ENCODE peak calls at places on chromosomes 12 and 14, in five cellular contexts. S is BJ, Q is brain microvascular endothelial cell, K is heart left ventricle, E is mucosa of descending colon. B is an unnamed sample.

GRCh38 chr14:94485944-94486841 is 10.2 kb upstream of the SERPINA9 start:
- DNase-seq in K (peak; percentile 19), E (peak; percentile 57), S (no peak), Q (peak; percentile 25), B (peak; percentile 47)

GRCh38 chr12:3973939-3974644 is 100.9 kb upstream of the PARP11 start:
- DNase-seq in Q (no peak), E (no peak), S (no peak), K (no peak), B (peak; percentile 13)

GRCh38 chr12:89451876-89452275 is 72.7 kb downstream of the GALNT4 start:
- DNase-seq in K (peak; percentile 30), Q (peak; percentile 95), E (no peak), S (no peak), B (no peak)

GRCh38 chr12:76341436-76342030 is 6.7 kb downstream of the BBS10 start:
- DNase-seq in K (no peak), S (no peak), E (no peak), Q (no peak), B (no peak)

GRCh38 chr12:62846506-62846905 is 88.4 kb downstream of the PPM1H start:
- DNase-seq in K (no peak), E (no peak), Q (peak; percentile 76), S (no peak), B (no peak)

GRCh38 chr12:27013606-27014084 is 539 bp downstream of the TM7SF3 start:
- DNase-seq in S (no peak), K (no peak), E (no peak), Q (peak; percentile 36), B (no peak)

GRCh38 chr14:105591052-105591451 is 64.7 kb downstream of the TMEM121 start:
- DNase-seq in K (no peak), E (no peak), S (no peak), Q (no peak), B (no peak)

GRCh38 chr14:101288436-101289229 is 272.7 kb upstream of the DIO3 start:
- DNase-seq in K (no peak), S (no peak), Q (no peak), E (no peak), B (no peak)

GRCh38 chr12:109383240-109383639 is 35.5 kb downstream of the MYO1H start:
- DNase-seq in K (no peak), E (no peak), S (no peak), Q (no peak), B (no peak)

GRCh38 chr14:103694572-103695026 is 20.7 kb downstream of the XRCC3 start:
- DNase-seq in S (no peak), K (no peak), Q (no peak), E (peak; percentile 21), B (no peak)

GRCh38 chr12:131383741-131384543 is 326.9 kb upstream of the SFSWAP start:
- DNase-seq in K (no peak), Q (no peak), E (no peak), S (no peak), B (no peak)

GRCh38 chr14:31205681-31206535 is 1.7 kb downstream of the HECTD1 start:
- DNase-seq in S (peak; percentile 49), K (no peak), E (no peak), Q (peak; percentile 45), B (no peak)

GRCh38 chr12:64404470-64405446 is 566 bp downstream of the XPOT start:
- DNase-seq in S (peak; percentile 37), E (no peak), K (no peak), Q (peak; percentile 80), B (no peak)

GRCh38 chr12:67766370-67766769 is 117.8 kb downstream of the DYRK2 start:
- DNase-seq in S (peak; percentile 57), K (no peak), E (no peak), Q (peak; percentile 67), B (no peak)

GRCh38 chr12:6943719-6944380 is at the start of the genes C12orf57 and RNU7-1:
- DNase-seq in E (peak; percentile 83), Q (peak; percentile 85), K (peak; percentile 85), S (peak; percentile 62), B (peak; percentile 98)

GRCh38 chr12:57984629-57985151 is 43.3 kb downstream of the ATP23 start:
- DNase-seq in E (no peak), S (no peak), K (no peak), Q (no peak), B (no peak)

GRCh38 chr14:80477388-80478160 is 266.3 kb upstream of the DIO2 start:
- DNase-seq in K (no peak), S (no peak), E (no peak), Q (no peak), B (no peak)

GRCh38 chr14:31229638-31230229 is 22.1 kb upstream of the HECTD1 start:
- DNase-seq in S (peak; percentile 72), K (peak; percentile 19), Q (peak; percentile 93), E (peak; percentile 53), B (no peak)

GRCh38 chr14:34036319-34036761 is 85.5 kb upstream of the EGLN3 start:
- DNase-seq in K (no peak), E (no peak), S (no peak), Q (no peak), B (no peak)

GRCh38 chr12:100554608-100555077 is 18.8 kb upstream of the GAS2L3 start:
- DNase-seq in S (peak; percentile 68), E (no peak), K (peak; percentile 43), Q (peak; percentile 90), B (no peak)

GRCh38 chr12:5173511-5174011 is 129.9 kb downstream of the KCNA5 start:
- DNase-seq in E (no peak), K (no peak), Q (no peak), S (no peak), B (no peak)

GRCh38 chr12:125305221-125305620 is 240.0 kb downstream of the AACS start:
- DNase-seq in S (no peak), E (no peak), K (no peak), Q (no peak), B (no peak)

GRCh38 chr12:1633459-1633858 is 4.4 kb downstream of the WNT5B start:
- DNase-seq in Q (no peak), K (no peak), E (no peak), S (no peak), B (no peak)

GRCh38 chr12:12323606-12324005 is 26.4 kb downstream of the MANSC1 start:
- DNase-seq in S (no peak), E (no peak), Q (no peak), K (no peak), B (no peak)

GRCh38 chr12:123389560-123390351 is 5.8 kb downstream of the KMT5A start:
- DNase-seq in E (peak; percentile 81), Q (no peak), K (peak; percentile 54), S (no peak), B (peak; percentile 55)

GRCh38 chr12:45302621-45303020 is 86.7 kb downstream of the ANO6 start:
- DNase-seq in E (no peak), S (no peak), Q (no peak), K (no peak), B (no peak)

GRCh38 chr12:108691995-108692808 is 39.1 kb downstream of the CORO1C start:
- DNase-seq in E (peak; percentile 52), Q (no peak), S (no peak), K (no peak), B (peak; percentile 60)

GRCh38 chr14:68191567-68192321 is 372.2 kb downstream of the RAD51B start:
- DNase-seq in E (no peak), K (no peak), Q (no peak), S (no peak), B (no peak)

GRCh38 chr12:93449277-93449676 is 7.5 kb upstream of the UBE2N start:
- DNase-seq in Q (no peak), K (no peak), E (no peak), S (no peak), B (peak; percentile 57)

GRCh38 chr12:127396720-127397119 is 870.2 kb upstream of the TMEM132C start:
- DNase-seq in S (no peak), K (no peak), E (no peak), Q (no peak), B (no peak)

GRCh38 chr12:94596596-94596995 is 53.8 kb downstream of the TMCC3 start:
- DNase-seq in K (no peak), Q (no peak), E (no peak), S (no peak), B (no peak)

GRCh38 chr14:36647827-36648753 is 13.6 kb upstream of the PAX9 start:
- DNase-seq in S (no peak), K (no peak), Q (peak; percentile 8), E (peak; percentile 36), B (no peak)
- TF ChIP-seq CTCF in S (peak; percentile 60), K (peak; percentile 31), Q (peak; percentile 61), E (peak; percentile 12), B (no peak)

DNA sequence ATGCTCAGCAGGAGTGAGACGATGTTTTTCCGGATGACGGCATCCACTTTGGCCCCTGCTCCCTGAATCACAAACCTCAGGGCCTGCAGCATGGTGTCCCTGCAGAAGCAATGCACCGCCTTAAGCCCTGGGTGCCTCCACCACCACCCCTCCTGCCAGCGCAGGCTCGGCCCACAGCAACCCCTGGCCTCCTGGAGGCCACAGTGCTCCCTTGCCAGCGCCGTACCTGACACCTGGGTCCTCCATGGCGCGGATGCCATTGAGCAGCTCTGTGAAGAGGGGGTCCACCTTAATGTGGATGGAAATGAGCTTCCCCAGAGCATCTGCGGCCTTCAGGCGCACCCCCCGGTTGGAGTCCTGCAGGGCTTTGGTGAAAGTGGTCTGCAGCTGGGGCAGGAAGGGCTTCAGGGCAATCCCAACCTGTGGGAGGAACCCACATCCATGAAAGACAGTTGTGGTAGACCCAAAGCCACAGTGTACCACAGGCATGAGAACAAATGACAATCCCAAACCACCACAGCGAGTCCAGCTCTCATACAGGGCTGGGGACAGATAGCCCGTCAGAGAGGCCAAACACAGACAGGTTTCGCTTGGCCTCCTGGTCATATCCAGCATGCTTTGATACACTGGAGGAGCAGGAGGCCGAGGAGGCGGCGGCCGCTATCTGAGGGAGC is 17.9 kb upstream of the RAB35 start:
- DNase-seq in Q (no peak), S (no peak), E (no peak), K (no peak), B (no peak)
- H3K36me3 ChIP-seq in Q (peaks cover 96% of the 10 kb centered on the region), S (peaks cover 69% of the 10 kb centered on the region), E (peaks cover 34% of the 10 kb centered on the region), K (peaks cover 100% of the 10 kb centered on the region), B (peaks cover 65% of the 10 kb centered on the region)

DNA sequence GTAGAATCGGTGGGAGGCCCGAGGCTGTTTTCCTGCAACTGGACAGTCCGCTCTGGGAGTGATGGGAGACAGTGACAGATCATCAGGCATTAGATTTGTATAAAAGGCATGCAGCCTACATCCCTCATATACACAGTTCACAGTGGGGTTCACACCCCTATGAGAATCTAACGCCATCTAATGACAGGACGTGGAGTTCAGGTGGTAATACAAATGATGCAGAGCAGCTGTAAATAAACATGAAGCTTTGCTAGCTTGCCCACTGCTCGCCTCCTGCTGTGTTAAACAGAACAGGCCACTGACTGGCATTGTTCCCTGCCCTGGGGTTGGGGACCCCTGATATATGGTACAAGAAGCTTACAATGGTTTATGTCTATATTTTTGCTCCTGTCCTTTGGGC is 179.0 kb downstream of the LRFN5 start:
- DNase-seq in K (no peak), Q (no peak), E (no peak), S (no peak), B (no peak)
- TF ChIP-seq CTCF in K (no peak), Q (no peak), E (no peak), S (no peak), B (no peak)

GRCh38 chr12:21129352-21129751 is 1.6 kb upstream of the SLCO1B1 start:
- DNase-seq in S (no peak), E (no peak), Q (no peak), K (no peak), B (no peak)
- H3K36me3 ChIP-seq in S (no peaks in the 10 kb centered on the region), E (no peaks in the 10 kb centered on the region), Q (no peaks in the 10 kb centered on the region), K (no peaks in the 10 kb centered on the region), B (no peaks in the 10 kb centered on the region)